ENCODE peak calls at places on chromosome 13, in four cellular contexts. R is A673; Q is stimulated activated CD4-positive, alpha-beta T cell treated with anti-CD3 and anti-CD28 coated beads, Interleukin-4, amount 100 ng/mL, for 4 hours; T is MV-4-11. P is an unnamed sample.

GRCh38 chr13:51906581-51906980 is 44.8 kb downstream of the CCDC70 start:
- DNase-seq in R (no peak), Q (no peak), T (no peak), P (peak; percentile 24)

GRCh38 chr13:113225515-113225914 is 16.1 kb downstream of the CUL4A start:
- DNase-seq in R (no peak), Q (no peak), T (no peak), P (no peak)

GRCh38 chr13:100508996-100509395 is 79.6 kb downstream of the GGACT start:
- DNase-seq in R (no peak), Q (no peak), T (no peak), P (no peak)

GRCh38 chr13:31207630-31208549 is 8.1 kb downstream of the B3GLCT start:
- DNase-seq in R (peak; percentile 36), Q (no peak), T (no peak), P (peak; percentile 50)

GRCh38 chr13:113941571-113942191 is 32.2 kb downstream of the C13orf46 start:
- DNase-seq in R (no peak), Q (no peak), T (no peak), P (no peak)

GRCh38 chr13:89746554-89746953 is 1600.9 kb upstream of the MIR17HG start:
- DNase-seq in R (peak; percentile 58), Q (no peak), T (no peak), P (no peak)

GRCh38 chr13:85651440-85651839 is 147.8 kb downstream of the SLITRK6 start:
- DNase-seq in R (no peak), Q (no peak), T (no peak), P (no peak)

GRCh38 chr13:107713314-107713713 is 502.0 kb downstream of the LIG4 start:
- DNase-seq in R (no peak), Q (no peak), T (no peak), P (no peak)

GRCh38 chr13:111855016-111855590 is 211.8 kb upstream of the SOX1 start:
- DNase-seq in R (no peak), Q (no peak), T (no peak), P (no peak)

GRCh38 chr13:105763851-105764250 is 771.6 kb downstream of the EFNB2 start:
- DNase-seq in R (no peak), Q (no peak), T (no peak), P (no peak)

GRCh38 chr13:24038846-24039330 is 121.6 kb upstream of the SPATA13 start:
- DNase-seq in R (no peak), Q (no peak), T (peak; percentile 33), P (peak; percentile 89)

GRCh38 chr13:108566413-108567170 is 62.8 kb upstream of the MYO16 start:
- DNase-seq in R (peak; percentile 61), Q (no peak), T (no peak), P (no peak)

GRCh38 chr13:20363162-20363561 is 131.0 kb upstream of the GJB6 start:
- DNase-seq in R (no peak), Q (no peak), T (no peak), P (no peak)

GRCh38 chr13:100063333-100063732 is 25.6 kb upstream of the PCCA start:
- DNase-seq in R (peak; percentile 18), Q (no peak), T (peak; percentile 24), P (peak; percentile 78)

GRCh38 chr13:77345150-77345780 is 18.4 kb upstream of the MYCBP2 start:
- DNase-seq in R (no peak), Q (peak; percentile 4), T (peak; percentile 69), P (no peak)

GRCh38 chr13:73602295-73602694 is 531.9 kb downstream of the KLF12 start:
- DNase-seq in R (peak; percentile 48), Q (no peak), T (no peak), P (no peak)

GRCh38 chr13:87779451-87779850 is 108.3 kb downstream of the SLITRK5 start:
- DNase-seq in R (no peak), Q (no peak), T (no peak), P (no peak)

GRCh38 chr13:114107686-114108081 is 24.7 kb downstream of the RASA3 start:
- DNase-seq in R (no peak), Q (no peak), T (no peak), P (peak; percentile 80)

GRCh38 chr13:53301449-53301848 is 272.8 kb downstream of the OLFM4 start:
- DNase-seq in R (no peak), Q (no peak), T (no peak), P (no peak)

GRCh38 chr13:34522818-34523217 is 419.3 kb upstream of the NBEA start:
- DNase-seq in R (no peak), Q (no peak), T (no peak), P (no peak)

GRCh38 chr13:75418997-75419396 is 63.0 kb downstream of the TBC1D4 start:
- DNase-seq in R (no peak), Q (no peak), T (peak; percentile 21), P (no peak)

GRCh38 chr13:109795021-109795420 is 8.6 kb upstream of the IRS2 start:
- DNase-seq in R (no peak), Q (no peak), T (no peak), P (no peak)

GRCh38 chr13:25798998-25799397 is 252.8 kb downstream of the SHISA2 start:
- DNase-seq in R (no peak), Q (no peak), T (no peak), P (no peak)

GRCh38 chr13:32116210-32116609 is 84.6 kb downstream of the FRY start:
- DNase-seq in R (no peak), Q (no peak), T (peak; percentile 98), P (no peak)

GRCh38 chr13:40146586-40147240 is 491.3 kb downstream of the COG6 start:
- DNase-seq in R (no peak), Q (peak; percentile 23), T (peak; percentile 56), P (no peak)

GRCh38 chr13:111572956-111573355 is 252.5 kb downstream of the TEX29 start:
- DNase-seq in R (no peak), Q (no peak), T (no peak), P (no peak)

GRCh38 chr13:69556540-69557196 is 551.0 kb upstream of the ATXN8OS start:
- DNase-seq in R (no peak), Q (no peak), T (no peak), P (no peak)

GRCh38 chr13:32881792-32882175 is 134.4 kb upstream of the KL start:
- DNase-seq in R (no peak), Q (no peak), T (no peak), P (no peak)

GRCh38 chr13:60335531-60335930 is 61.5 kb upstream of the TDRD3 start:
- DNase-seq in R (peak; percentile 64), Q (no peak), T (peak; percentile 16), P (no peak)

GRCh38 chr13:43268632-43269031 is 245.2 kb downstream of the DNAJC15 start:
- DNase-seq in R (no peak), Q (no peak), T (no peak), P (no peak)

GRCh38 chr13:108086678-108087077 is 128.7 kb downstream of the LIG4 start:
- DNase-seq in R (peak; percentile 64), Q (no peak), T (peak; percentile 0), P (peak; percentile 11)

P was measured in SJCRH30.